ENCODE peak calls at places on chromosomes 11 and 22, in nine cellular contexts. One of them, this sample, is unnamed.

GRCh38 chr11:107999759-108000455 is 8.8 kb upstream of the CUL5 start:
- DNase-seq in astrocyte of the spinal cord: peak
- DNase-seq in dorsolateral prefrontal cortex: no peak
- DNase-seq in NB4: peak
- DNase-seq in GM23338: peak
- DNase-seq in AG09319: no peak
- DNase-seq in left ventricle myocardium inferior: no peak
- DNase-seq in cardiac muscle cell: peak
- DNase-seq in pancreas: no peak
- DNase-seq in this sample: no peak

GRCh38 chr11:74648894-74649293 is 56.5 kb downstream of the POLD3 start:
- DNase-seq in GM23338: no peak
- DNase-seq in cardiac muscle cell: no peak
- DNase-seq in left ventricle myocardium inferior: no peak
- DNase-seq in AG09319: no peak
- DNase-seq in astrocyte of the spinal cord: no peak
- DNase-seq in NB4: no peak
- DNase-seq in pancreas: no peak
- DNase-seq in dorsolateral prefrontal cortex: no peak
- DNase-seq in this sample: no peak

GRCh38 chr11:26276798-26277424 is 55.0 kb upstream of the ANO3 start:
- DNase-seq in GM23338: peak
- DNase-seq in cardiac muscle cell: peak
- DNase-seq in astrocyte of the spinal cord: peak
- DNase-seq in dorsolateral prefrontal cortex: peak
- DNase-seq in NB4: peak
- DNase-seq in pancreas: no peak
- DNase-seq in AG09319: peak
- DNase-seq in left ventricle myocardium inferior: peak
- DNase-seq in this sample: peak

GRCh38 chr11:65716774-65717405 is 3.7 kb downstream of the RNASEH2C start:
- DNase-seq in left ventricle myocardium inferior: no peak
- DNase-seq in AG09319: no peak
- DNase-seq in GM23338: no peak
- DNase-seq in NB4: no peak
- DNase-seq in astrocyte of the spinal cord: no peak
- DNase-seq in dorsolateral prefrontal cortex: no peak
- DNase-seq in pancreas: no peak
- DNase-seq in cardiac muscle cell: no peak
- DNase-seq in this sample: no peak

GRCh38 chr11:106842134-106842533 is 176.1 kb downstream of the GUCY1A2 start:
- DNase-seq in NB4: no peak
- DNase-seq in dorsolateral prefrontal cortex: no peak
- DNase-seq in astrocyte of the spinal cord: no peak
- DNase-seq in cardiac muscle cell: no peak
- DNase-seq in GM23338: no peak
- DNase-seq in pancreas: no peak
- DNase-seq in left ventricle myocardium inferior: no peak
- DNase-seq in AG09319: no peak
- DNase-seq in this sample: no peak

GRCh38 chr22:36409911-36410756 is 22.4 kb upstream of the MYH9 start:
- DNase-seq in AG09319: no peak
- DNase-seq in astrocyte of the spinal cord: peak
- DNase-seq in dorsolateral prefrontal cortex: peak
- DNase-seq in cardiac muscle cell: peak
- DNase-seq in pancreas: peak
- DNase-seq in GM23338: peak
- DNase-seq in NB4: no peak
- DNase-seq in left ventricle myocardium inferior: peak
- DNase-seq in this sample: peak

GRCh38 chr22:26885441-26886261 is 228.3 kb downstream of the MIAT start:
- DNase-seq in cardiac muscle cell: no peak
- DNase-seq in pancreas: no peak
- DNase-seq in dorsolateral prefrontal cortex: no peak
- DNase-seq in AG09319: no peak
- DNase-seq in GM23338: no peak
- DNase-seq in astrocyte of the spinal cord: no peak
- DNase-seq in NB4: no peak
- DNase-seq in left ventricle myocardium inferior: no peak
- DNase-seq in this sample: no peak

GRCh38 chr11:69369210-69369609 is 75.3 kb downstream of the MYEOV start:
- DNase-seq in cardiac muscle cell: no peak
- DNase-seq in pancreas: no peak
- DNase-seq in dorsolateral prefrontal cortex: no peak
- DNase-seq in astrocyte of the spinal cord: no peak
- DNase-seq in AG09319: no peak
- DNase-seq in GM23338: no peak
- DNase-seq in NB4: no peak
- DNase-seq in left ventricle myocardium inferior: no peak
- DNase-seq in this sample: no peak

GRCh38 chr11:29025001-29025400 is 916.8 kb downstream of the METTL15 start:
- DNase-seq in AG09319: no peak
- DNase-seq in left ventricle myocardium inferior: no peak
- DNase-seq in cardiac muscle cell: peak
- DNase-seq in GM23338: no peak
- DNase-seq in pancreas: no peak
- DNase-seq in dorsolateral prefrontal cortex: no peak
- DNase-seq in NB4: no peak
- DNase-seq in astrocyte of the spinal cord: peak
- DNase-seq in this sample: no peak

GRCh38 chr11:48041877-48042698 is 61.7 kb downstream of the PTPRJ start:
- DNase-seq in cardiac muscle cell: no peak
- DNase-seq in pancreas: no peak
- DNase-seq in dorsolateral prefrontal cortex: peak
- DNase-seq in GM23338: no peak
- DNase-seq in NB4: no peak
- DNase-seq in astrocyte of the spinal cord: no peak
- DNase-seq in AG09319: no peak
- DNase-seq in left ventricle myocardium inferior: no peak
- DNase-seq in this sample: no peak

GRCh38 chr22:20484948-20485683 is 10.5 kb downstream of the KLHL22 start:
- DNase-seq in AG09319: no peak
- DNase-seq in NB4: no peak
- DNase-seq in GM23338: no peak
- DNase-seq in cardiac muscle cell: no peak
- DNase-seq in left ventricle myocardium inferior: no peak
- DNase-seq in pancreas: no peak
- DNase-seq in astrocyte of the spinal cord: no peak
- DNase-seq in dorsolateral prefrontal cortex: no peak
- DNase-seq in this sample: no peak

GRCh38 chr11:91265946-91266345 is 958.7 kb upstream of the FAT3 start:
- DNase-seq in left ventricle myocardium inferior: no peak
- DNase-seq in AG09319: no peak
- DNase-seq in GM23338: no peak
- DNase-seq in NB4: no peak
- DNase-seq in cardiac muscle cell: no peak
- DNase-seq in astrocyte of the spinal cord: no peak
- DNase-seq in dorsolateral prefrontal cortex: no peak
- DNase-seq in pancreas: no peak
- DNase-seq in this sample: no peak

GRCh38 chr11:21511835-21512440 is 680.9 kb upstream of the ANO5 start:
- DNase-seq in astrocyte of the spinal cord: peak
- DNase-seq in cardiac muscle cell: peak
- DNase-seq in dorsolateral prefrontal cortex: peak
- DNase-seq in GM23338: peak
- DNase-seq in AG09319: peak
- DNase-seq in pancreas: no peak
- DNase-seq in NB4: peak
- DNase-seq in left ventricle myocardium inferior: peak
- DNase-seq in this sample: no peak

GRCh38 chr11:2664886-2665746 is 34.7 kb downstream of the KCNQ1OT1 start:
- DNase-seq in dorsolateral prefrontal cortex: no peak
- DNase-seq in AG09319: no peak
- DNase-seq in GM23338: no peak
- DNase-seq in NB4: no peak
- DNase-seq in pancreas: no peak
- DNase-seq in left ventricle myocardium inferior: no peak
- DNase-seq in astrocyte of the spinal cord: no peak
- DNase-seq in cardiac muscle cell: no peak
- DNase-seq in this sample: no peak

DNA sequence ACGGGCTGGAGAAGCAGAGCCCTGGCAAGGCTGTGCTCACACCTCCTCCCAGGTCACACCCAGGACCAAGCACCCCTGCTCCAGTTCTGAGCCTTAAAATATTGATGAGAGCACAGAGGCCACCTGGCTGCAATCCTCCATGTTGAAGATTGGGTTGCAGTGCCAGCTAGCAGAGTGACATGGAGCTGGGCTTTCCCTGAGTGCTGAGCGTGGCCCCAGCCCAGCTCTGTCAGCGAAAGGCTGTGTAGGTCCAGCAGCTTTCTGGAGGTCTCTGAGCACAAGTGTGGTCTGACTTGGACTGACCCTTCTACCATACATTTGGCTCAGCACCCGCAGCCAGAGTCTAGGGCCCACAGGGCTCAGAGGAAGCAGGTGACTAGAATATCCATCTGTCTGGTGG is 4.0 kb upstream of the CHKA start:
- DNase-seq in left ventricle myocardium inferior: no peak
- DNase-seq in GM23338: no peak
- DNase-seq in pancreas: no peak
- DNase-seq in dorsolateral prefrontal cortex: no peak
- DNase-seq in AG09319: no peak
- DNase-seq in cardiac muscle cell: no peak
- DNase-seq in astrocyte of the spinal cord: no peak
- DNase-seq in NB4: no peak
- DNase-seq in this sample: no peak
- TF ChIP-seq CTCF in left ventricle myocardium inferior: no peak
- TF ChIP-seq CTCF in GM23338: no peak
- TF ChIP-seq CTCF in pancreas: no peak
- TF ChIP-seq CTCF in dorsolateral prefrontal cortex: no peak
- TF ChIP-seq CTCF in AG09319: no peak
- TF ChIP-seq CTCF in cardiac muscle cell: no peak
- TF ChIP-seq CTCF in astrocyte of the spinal cord: no peak
- TF ChIP-seq CTCF in NB4: no peak
- TF ChIP-seq CTCF in this sample: no peak

GRCh38 chr11:77039491-77040400 is 5.5 kb downstream of the B3GNT6 start:
- DNase-seq in left ventricle myocardium inferior: no peak
- DNase-seq in NB4: no peak
- DNase-seq in cardiac muscle cell: peak
- DNase-seq in AG09319: no peak
- DNase-seq in pancreas: peak
- DNase-seq in dorsolateral prefrontal cortex: no peak
- DNase-seq in GM23338: peak
- DNase-seq in astrocyte of the spinal cord: peak
- DNase-seq in this sample: peak
- TF ChIP-seq CTCF in left ventricle myocardium inferior: peak
- TF ChIP-seq CTCF in NB4: no peak
- TF ChIP-seq CTCF in cardiac muscle cell: peak
- TF ChIP-seq CTCF in AG09319: peak
- TF ChIP-seq CTCF in pancreas: peak
- TF ChIP-seq CTCF in dorsolateral prefrontal cortex: peak
- TF ChIP-seq CTCF in GM23338: peak
- TF ChIP-seq CTCF in astrocyte of the spinal cord: peak
- TF ChIP-seq CTCF in this sample: no peak

GRCh38 chr11:116232364-116232801 is 540.4 kb downstream of the BUD13 start:
- DNase-seq in GM23338: no peak
- DNase-seq in AG09319: no peak
- DNase-seq in cardiac muscle cell: no peak
- DNase-seq in pancreas: no peak
- DNase-seq in astrocyte of the spinal cord: no peak
- DNase-seq in dorsolateral prefrontal cortex: no peak
- DNase-seq in left ventricle myocardium inferior: no peak
- DNase-seq in NB4: no peak
- DNase-seq in this sample: no peak

GRCh38 chr11:116239247-116239646 is 533.5 kb downstream of the BUD13 start:
- DNase-seq in dorsolateral prefrontal cortex: no peak
- DNase-seq in cardiac muscle cell: no peak
- DNase-seq in GM23338: no peak
- DNase-seq in left ventricle myocardium inferior: no peak
- DNase-seq in astrocyte of the spinal cord: no peak
- DNase-seq in AG09319: no peak
- DNase-seq in NB4: no peak
- DNase-seq in pancreas: no peak
- DNase-seq in this sample: no peak

GRCh38 chr11:116233581-116233980 is 539.2 kb downstream of the BUD13 start:
- DNase-seq in cardiac muscle cell: no peak
- DNase-seq in GM23338: no peak
- DNase-seq in AG09319: no peak
- DNase-seq in left ventricle myocardium inferior: no peak
- DNase-seq in dorsolateral prefrontal cortex: no peak
- DNase-seq in astrocyte of the spinal cord: no peak
- DNase-seq in pancreas: no peak
- DNase-seq in NB4: no peak
- DNase-seq in this sample: no peak

GRCh38 chr11:116231540-116231939 is 541.2 kb downstream of the BUD13 start:
- DNase-seq in cardiac muscle cell: no peak
- DNase-seq in NB4: no peak
- DNase-seq in dorsolateral prefrontal cortex: no peak
- DNase-seq in astrocyte of the spinal cord: no peak
- DNase-seq in pancreas: no peak
- DNase-seq in left ventricle myocardium inferior: no peak
- DNase-seq in AG09319: no peak
- DNase-seq in GM23338: no peak
- DNase-seq in this sample: peak

GRCh38 chr11:116234989-116235567 is 537.7 kb downstream of the BUD13 start:
- DNase-seq in AG09319: no peak
- DNase-seq in astrocyte of the spinal cord: no peak
- DNase-seq in left ventricle myocardium inferior: no peak
- DNase-seq in NB4: no peak
- DNase-seq in pancreas: no peak
- DNase-seq in dorsolateral prefrontal cortex: no peak
- DNase-seq in GM23338: peak
- DNase-seq in cardiac muscle cell: no peak
- DNase-seq in this sample: no peak
- TF ChIP-seq CTCF in AG09319: no peak
- TF ChIP-seq CTCF in astrocyte of the spinal cord: no peak
- TF ChIP-seq CTCF in left ventricle myocardium inferior: no peak
- TF ChIP-seq CTCF in NB4: no peak
- TF ChIP-seq CTCF in pancreas: no peak
- TF ChIP-seq CTCF in dorsolateral prefrontal cortex: no peak
- TF ChIP-seq CTCF in GM23338: no peak
- TF ChIP-seq CTCF in cardiac muscle cell: no peak
- TF ChIP-seq CTCF in this sample: no peak

GRCh38 chr22:35399114-35399677 is 744 bp upstream of the MCM5 start:
- DNase-seq in left ventricle myocardium inferior: no peak
- DNase-seq in pancreas: no peak
- DNase-seq in cardiac muscle cell: no peak
- DNase-seq in astrocyte of the spinal cord: peak
- DNase-seq in GM23338: peak
- DNase-seq in NB4: peak
- DNase-seq in dorsolateral prefrontal cortex: no peak
- DNase-seq in AG09319: no peak
- DNase-seq in this sample: no peak

GRCh38 chr22:35400335-35400680 is 368 bp downstream of the MCM5 start:
- DNase-seq in GM23338: peak
- DNase-seq in dorsolateral prefrontal cortex: no peak
- DNase-seq in NB4: no peak
- DNase-seq in AG09319: no peak
- DNase-seq in astrocyte of the spinal cord: no peak
- DNase-seq in left ventricle myocardium inferior: no peak
- DNase-seq in pancreas: no peak
- DNase-seq in cardiac muscle cell: no peak
- DNase-seq in this sample: no peak

GRCh38 chr22:35398574-35398973 is 1.4 kb upstream of the MCM5 start:
- DNase-seq in dorsolateral prefrontal cortex: no peak
- DNase-seq in left ventricle myocardium inferior: no peak
- DNase-seq in NB4: no peak
- DNase-seq in GM23338: no peak
- DNase-seq in astrocyte of the spinal cord: no peak
- DNase-seq in cardiac muscle cell: no peak
- DNase-seq in AG09319: no peak
- DNase-seq in pancreas: no peak
- DNase-seq in this sample: no peak

GRCh38 chr22:35401863-35402262 is 1.9 kb downstream of the MCM5 start:
- DNase-seq in dorsolateral prefrontal cortex: no peak
- DNase-seq in AG09319: no peak
- DNase-seq in astrocyte of the spinal cord: no peak
- DNase-seq in cardiac muscle cell: no peak
- DNase-seq in NB4: no peak
- DNase-seq in GM23338: no peak
- DNase-seq in pancreas: no peak
- DNase-seq in left ventricle myocardium inferior: no peak
- DNase-seq in this sample: no peak

GRCh38 chr22:35399678-35400334 is at the start of gene MCM5:
- DNase-seq in pancreas: peak
- DNase-seq in left ventricle myocardium inferior: peak
- DNase-seq in cardiac muscle cell: peak
- DNase-seq in dorsolateral prefrontal cortex: peak
- DNase-seq in GM23338: peak
- DNase-seq in NB4: peak
- DNase-seq in AG09319: peak
- DNase-seq in astrocyte of the spinal cord: peak
- DNase-seq in this sample: peak
- TF ChIP-seq CTCF in pancreas: no peak
- TF ChIP-seq CTCF in left ventricle myocardium inferior: no peak
- TF ChIP-seq CTCF in cardiac muscle cell: no peak
- TF ChIP-seq CTCF in dorsolateral prefrontal cortex: peak
- TF ChIP-seq CTCF in GM23338: no peak
- TF ChIP-seq CTCF in NB4: no peak
- TF ChIP-seq CTCF in AG09319: no peak
- TF ChIP-seq CTCF in astrocyte of the spinal cord: no peak
- TF ChIP-seq CTCF in this sample: no peak